ENCODE peak calls at places on chromosomes 3 and 15, in nine cellular contexts. M is brain microvascular endothelial cell; Q is mammary epithelial cell; I is adipocyte; W is CD8-positive, alpha-beta T cell; N is HTR-8/SVneo; R is left lobe of liver; D is ELF-1; A is OCI-LY7. Y is an unnamed sample.

GRCh38 chr3:118128886-118129285 is 905.8 kb downstream of the IGSF11 start:
- DNase-seq in W (no peak), M (no peak), D (no peak), A (no peak), I (peak), Q (peak), R (no peak), N (no peak), Y (peak)

GRCh38 chr15:81155375-81156218 is 21.5 kb downstream of the CFAP161 start:
- DNase-seq in N (peak), I (peak), M (peak), D (peak), A (peak), R (peak), W (peak), Q (peak), Y (peak)

GRCh38 chr3:177385831-177386301 is 188.6 kb upstream of the TBL1XR1 start:
- DNase-seq in N (peak), W (no peak), M (peak), Q (peak), I (peak), A (no peak), R (no peak), D (no peak), Y (no peak)

GRCh38 chr3:111853071-111853470 is 6.0 kb upstream of the PHLDB2 start:
- DNase-seq in W (no peak), A (no peak), D (no peak), I (no peak), R (no peak), M (no peak), N (no peak), Q (no peak), Y (no peak)

GRCh38 chr3:134487406-134487805 is 1.5 kb downstream of the CEP63 start:
- DNase-seq in N (no peak), M (no peak), D (no peak), I (no peak), W (no peak), R (no peak), A (peak), Q (no peak), Y (no peak)

GRCh38 chr15:44081223-44082013 is 113.7 kb downstream of the FRMD5 start:
- DNase-seq in N (no peak), W (no peak), Q (peak), D (no peak), I (peak), A (no peak), R (no peak), M (no peak), Y (peak)

GRCh38 chr15:74228723-74229081 is 7.4 kb upstream of the CCDC33 start:
- DNase-seq in W (no peak), Q (no peak), N (no peak), D (peak), M (no peak), I (no peak), A (no peak), R (no peak), Y (peak)

GRCh38 chr15:68379058-68379758 is 52.8 kb downstream of the ITGA11 start:
- DNase-seq in A (peak), I (no peak), N (no peak), Q (no peak), R (peak), M (no peak), D (no peak), W (no peak), Y (no peak)

GRCh38 chr3:67819447-67819846 is 165.0 kb upstream of the SUCLG2 start:
- DNase-seq in R (no peak), A (peak), Q (no peak), M (no peak), D (no peak), N (no peak), I (peak), W (no peak), Y (no peak)

GRCh38 chr15:90230071-90230494 is 3.7 kb downstream of the CIB1 start:
- DNase-seq in A (no peak), Q (no peak), N (no peak), R (peak), M (no peak), W (no peak), I (no peak), D (no peak), Y (no peak)

GRCh38 chr15:65518633-65519285 is 1.3 kb upstream of the DPP8 start:
- DNase-seq in N (no peak), Q (no peak), I (no peak), R (no peak), W (no peak), M (no peak), A (no peak), D (no peak), Y (no peak)

GRCh38 chr15:79028411-79028964 is 62.1 kb downstream of the RASGRF1 start:
- DNase-seq in W (no peak), R (peak), N (peak), I (peak), M (peak), A (peak), D (peak), Q (peak), Y (peak)

GRCh38 chr3:183455064-183455463 is 26.6 kb upstream of the MCF2L2 start:
- DNase-seq in Q (peak), W (no peak), I (no peak), N (no peak), M (peak), D (no peak), R (no peak), A (no peak), Y (peak)

GRCh38 chr3:59498995-59499394 is 449.2 kb upstream of the CFAP20DC start:
- DNase-seq in N (no peak), R (no peak), Q (no peak), M (no peak), W (no peak), A (no peak), I (no peak), D (peak), Y (no peak)

GRCh38 chr3:52509753-52510328 is 14.7 kb downstream of the STAB1 start:
- DNase-seq in D (no peak), M (no peak), Q (no peak), R (no peak), W (no peak), I (no peak), A (peak), N (no peak), Y (no peak)

GRCh38 chr15:80142646-80143045 is 10.2 kb upstream of the FAH start:
- DNase-seq in I (no peak), R (no peak), Q (peak), W (no peak), N (no peak), A (no peak), M (no peak), D (peak), Y (no peak)

GRCh38 chr15:74227968-74228722 is 8.0 kb upstream of the CCDC33 start:
- DNase-seq in R (no peak), A (no peak), I (no peak), N (no peak), M (no peak), D (no peak), W (no peak), Q (no peak), Y (peak)

GRCh38 chr3:52093751-52094525 is 37.6 kb upstream of the DUSP7 start:
- DNase-seq in R (no peak), Q (no peak), A (no peak), I (peak), D (peak), N (peak), M (peak), W (no peak), Y (peak)